ENCODE peak calls at places on chromosomes 2 and 18, in eight cellular contexts. F is SJSA1, W is 8988T, Y is activated T-cell treated with anti-CD3 and anti-CD28 coated beads for 1 hour, O is NCI-H1436, U is spleen, H is endothelial cell, E is nucleus accumbens. M is an unnamed sample.

GRCh38 chr18:48902856-48903601 is 47.7 kb downstream of the SMAD7 start:
- DNase-seq in F (peak; percentile 55), W (no peak), Y (no peak), O (no peak), U (peak; percentile 74), H (no peak), E (no peak), M (no peak)

GRCh38 chr18:58943896-58944295 is 79.2 kb downstream of the ZNF532 start:
- DNase-seq in F (no peak), W (no peak), Y (no peak), O (no peak), U (no peak), H (no peak), E (no peak), M (no peak)

GRCh38 chr2:219901155-219901554 is 273.7 kb downstream of the SLC4A3 start:
- DNase-seq in F (no peak), W (no peak), Y (no peak), O (no peak), U (no peak), H (no peak), E (no peak), M (no peak)

GRCh38 chr2:32863803-32864202 is 83.0 kb upstream of the LTBP1 start:
- DNase-seq in F (no peak), W (no peak), Y (no peak), O (no peak), U (no peak), H (no peak), E (no peak), M (no peak)

GRCh38 chr2:129794517-129794916 is 184.9 kb upstream of the RAB6C start:
- DNase-seq in F (no peak), W (no peak), Y (no peak), O (no peak), U (no peak), H (no peak), E (no peak), M (no peak)

GRCh38 chr2:28926837-28927236 is 32.4 kb downstream of the WDR43 start:
- DNase-seq in F (no peak), W (no peak), Y (no peak), O (no peak), U (no peak), H (no peak), E (no peak), M (no peak)

GRCh38 chr18:56891870-56892269 is 240.7 kb downstream of the WDR7 start:
- DNase-seq in F (peak; percentile 3), W (no peak), Y (no peak), O (no peak), U (no peak), H (no peak), E (no peak), M (no peak)

GRCh38 chr2:38737925-38738324 is 13.2 kb downstream of the SRSF7 start:
- DNase-seq in F (no peak), W (no peak), Y (no peak), O (no peak), U (no peak), H (no peak), E (no peak), M (no peak)

GRCh38 chr2:72220170-72220569 is 72.5 kb upstream of the CYP26B1 start:
- DNase-seq in F (no peak), W (no peak), Y (no peak), O (no peak), U (no peak), H (peak; percentile 27), E (no peak), M (peak; percentile 30)

GRCh38 chr2:147433822-147434221 is 411.0 kb upstream of the ACVR2A start:
- DNase-seq in F (no peak), W (no peak), Y (no peak), O (no peak), U (no peak), H (no peak), E (no peak), M (no peak)